ENCODE peak calls at places on chromosomes 5 and 9, in seven cellular contexts. K is A549; I is spleen; H is right cardiac atrium; X is AG04450; P is heart right ventricle; J is CD8-positive, alpha-beta memory T cell. O is an unnamed sample.

GRCh38 chr5:134139891-134140469 is 25.5 kb downstream of the TCF7 start:
- DNase-seq in K (no peak), I (peak), H (no peak), J (peak), P (no peak), X (no peak), O (no peak)

GRCh38 chr5:43301653-43302091 is 11.5 kb downstream of the HMGCS1 start:
- DNase-seq in H (no peak), X (no peak), P (no peak), J (no peak), K (no peak), I (no peak), O (no peak)

GRCh38 chr5:63555874-63556273 is 406.4 kb downstream of the HTR1A start:
- DNase-seq in K (no peak), H (no peak), X (no peak), J (no peak), P (no peak), I (no peak), O (no peak)

GRCh38 chr5:75072066-75072465 is 19.7 kb upstream of the GCNT4 start:
- DNase-seq in I (no peak), H (no peak), K (no peak), X (no peak), P (no peak), J (no peak), O (no peak)

GRCh38 chr5:53817183-53817582 is 256.7 kb downstream of the NDUFS4 start:
- DNase-seq in P (no peak), J (no peak), H (no peak), K (no peak), X (no peak), I (no peak), O (no peak)

GRCh38 chr5:174692381-174692780 is 32.0 kb upstream of the MSX2 start:
- DNase-seq in H (no peak), K (no peak), I (no peak), J (no peak), P (no peak), X (no peak), O (no peak)

GRCh38 chr9:109270971-109271900 is 49.6 kb downstream of the EPB41L4B start:
- DNase-seq in K (no peak), P (no peak), J (no peak), I (no peak), H (no peak), X (no peak), O (no peak)

GRCh38 chr9:70601000-70601929 is 186.8 kb upstream of the KLF9 start:
- DNase-seq in J (no peak), H (peak), K (no peak), X (peak), P (peak), I (peak), O (no peak)

GRCh38 chr5:139207302-139208000 is 9.3 kb upstream of the SIL1 start:
- DNase-seq in K (no peak), I (no peak), P (no peak), X (no peak), H (no peak), J (no peak), O (no peak)

GRCh38 chr9:84921175-84921574 is 251.6 kb downstream of the NTRK2 start:
- DNase-seq in P (no peak), X (no peak), K (no peak), H (no peak), J (no peak), I (no peak), O (no peak)

GRCh38 chr9:114507726-114508125 is 2.5 kb upstream of the WHRN start:
- DNase-seq in H (no peak), J (no peak), P (no peak), I (no peak), K (no peak), X (no peak), O (peak)

GRCh38 chr5:172168311-172168710 is 19.7 kb downstream of the STK10 start:
- DNase-seq in K (no peak), I (no peak), P (no peak), H (no peak), X (no peak), J (no peak), O (no peak)

GRCh38 chr5:75200776-75201175 is 35.9 kb downstream of the ANKRD31 start:
- DNase-seq in P (no peak), H (no peak), I (no peak), K (no peak), J (no peak), X (no peak), O (no peak)

GRCh38 chr9:76377791-76378190 is 16.4 kb downstream of the RFK start:
- DNase-seq in J (no peak), P (no peak), K (no peak), X (no peak), H (no peak), I (no peak), O (no peak)

GRCh38 chr9:76373777-76374474 is 20.3 kb downstream of the RFK start:
- DNase-seq in P (no peak), I (no peak), K (no peak), H (no peak), X (no peak), J (no peak), O (no peak)

GRCh38 chr9:76373173-76373771 is 21.0 kb downstream of the RFK start:
- DNase-seq in J (no peak), P (peak), X (peak), K (peak), I (no peak), H (peak), O (no peak)

GRCh38 chr9:76372345-76372744 is 21.9 kb downstream of the RFK start:
- DNase-seq in I (no peak), J (no peak), K (no peak), P (no peak), X (no peak), H (no peak), O (no peak)

DNA sequence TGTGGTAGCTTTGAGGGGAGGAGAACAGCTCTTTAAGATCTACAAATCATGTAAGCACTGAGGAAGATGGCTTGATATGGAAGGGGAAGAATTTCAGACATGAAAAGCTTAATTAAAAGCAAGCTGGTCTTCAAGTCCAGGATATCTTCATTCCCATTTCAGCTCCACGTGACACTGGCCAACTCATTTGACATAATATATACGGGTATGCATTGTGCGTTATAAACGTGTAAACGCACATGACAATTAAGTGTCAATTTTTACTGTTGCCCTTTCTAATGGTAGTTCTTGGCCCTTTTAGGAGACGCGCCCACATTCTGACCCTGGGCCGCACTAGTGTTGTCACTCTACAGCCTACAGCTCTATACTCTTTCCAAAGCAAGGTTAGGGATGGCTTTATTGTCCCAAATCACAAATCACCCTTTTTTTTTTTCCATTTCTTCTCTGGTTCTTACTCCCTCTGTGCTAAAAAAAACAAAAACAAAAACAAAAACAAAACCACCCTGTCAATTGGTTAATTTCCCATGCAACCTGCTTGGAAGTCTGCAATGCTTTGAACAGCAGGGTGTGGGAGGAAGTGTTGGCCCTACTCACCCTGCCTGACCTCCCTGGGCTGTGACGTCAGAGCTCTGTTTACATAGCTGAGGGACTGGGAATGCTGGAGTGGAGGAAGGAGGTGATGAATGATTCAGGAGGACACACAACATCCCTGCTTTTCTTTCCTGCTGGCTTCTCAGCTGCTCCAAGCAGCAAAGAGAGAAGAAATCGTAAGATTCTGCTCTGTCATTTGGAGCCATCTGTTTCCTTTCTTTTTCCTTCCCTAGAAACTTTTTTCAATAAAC is 19.3 kb downstream of the RFK start:
- DNase-seq in K (peak), X (peak), P (peak), I (no peak), J (no peak), H (peak), O (no peak)
- H3K27ac ChIP-seq in K (peak), X (no peak), P (peak), I (no peak), J (no peak), H (no peak), O (no peak)

DNA sequence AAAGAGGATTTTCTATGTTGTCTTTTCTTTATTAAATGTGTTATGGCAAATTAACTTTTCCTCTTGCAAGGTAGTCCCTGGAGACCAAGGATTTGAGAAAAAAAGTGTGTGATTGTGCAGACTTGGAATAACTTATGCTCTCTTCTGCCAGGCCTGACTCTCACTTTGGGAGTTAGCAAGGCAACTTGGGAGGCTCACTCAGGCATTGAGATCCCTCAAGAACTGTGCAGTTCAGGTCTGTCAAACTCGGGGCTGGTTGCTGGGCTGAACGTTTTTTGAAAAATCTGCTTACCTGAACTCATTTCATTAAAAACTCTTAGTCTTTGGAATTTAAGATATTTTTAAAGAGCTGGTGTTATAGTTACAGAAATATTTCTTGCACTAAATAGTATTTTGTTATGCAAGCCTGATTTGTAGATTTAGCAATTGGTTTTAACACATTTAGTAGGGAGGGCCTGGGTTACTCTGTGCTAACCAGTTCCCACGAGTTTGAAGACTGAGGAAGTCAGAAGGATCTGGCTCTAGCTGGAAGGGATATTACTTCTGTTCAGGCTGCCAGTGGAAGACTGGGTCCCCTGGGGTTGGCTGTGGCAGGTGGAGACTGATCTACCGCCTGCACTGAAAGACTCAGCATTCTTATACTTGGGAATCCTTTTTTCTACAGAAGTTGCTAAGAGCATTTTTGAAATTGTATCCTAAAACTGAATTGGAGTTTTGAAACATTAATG is 150.4 kb upstream of the PCSK5 start:
- DNase-seq in K (no peak), J (no peak), I (no peak), P (no peak), H (peak), X (no peak), O (no peak)
- H3K4me3 ChIP-seq in K (no peak), J (no peak), I (no peak), P (no peak), H (no peak), X (no peak), O (no peak)

DNA sequence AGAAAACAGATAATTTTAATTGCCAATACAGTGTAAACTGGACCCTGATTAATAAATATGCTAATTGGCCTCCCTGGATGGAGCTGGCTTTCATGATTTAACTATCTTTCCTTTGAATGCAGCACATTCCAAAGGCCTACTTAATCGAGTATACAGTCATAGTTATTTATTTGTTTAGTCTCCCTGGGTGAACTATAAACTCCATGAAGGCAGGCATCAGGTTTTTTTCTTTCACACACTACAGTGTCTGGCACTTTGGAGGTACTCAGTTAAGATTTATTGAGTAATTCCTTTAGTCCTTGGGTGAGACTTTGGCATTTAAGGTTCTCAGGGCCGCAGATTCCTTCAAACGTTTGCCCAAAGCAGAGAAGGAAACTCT is 20.4 kb downstream of the RUSC2 start:
- DNase-seq in X (no peak), H (no peak), K (no peak), J (no peak), P (no peak), I (no peak), O (no peak)
- H3K27ac ChIP-seq in X (peak), H (peak), K (peak), J (no peak), P (peak), I (peak), O (no peak)

DNA sequence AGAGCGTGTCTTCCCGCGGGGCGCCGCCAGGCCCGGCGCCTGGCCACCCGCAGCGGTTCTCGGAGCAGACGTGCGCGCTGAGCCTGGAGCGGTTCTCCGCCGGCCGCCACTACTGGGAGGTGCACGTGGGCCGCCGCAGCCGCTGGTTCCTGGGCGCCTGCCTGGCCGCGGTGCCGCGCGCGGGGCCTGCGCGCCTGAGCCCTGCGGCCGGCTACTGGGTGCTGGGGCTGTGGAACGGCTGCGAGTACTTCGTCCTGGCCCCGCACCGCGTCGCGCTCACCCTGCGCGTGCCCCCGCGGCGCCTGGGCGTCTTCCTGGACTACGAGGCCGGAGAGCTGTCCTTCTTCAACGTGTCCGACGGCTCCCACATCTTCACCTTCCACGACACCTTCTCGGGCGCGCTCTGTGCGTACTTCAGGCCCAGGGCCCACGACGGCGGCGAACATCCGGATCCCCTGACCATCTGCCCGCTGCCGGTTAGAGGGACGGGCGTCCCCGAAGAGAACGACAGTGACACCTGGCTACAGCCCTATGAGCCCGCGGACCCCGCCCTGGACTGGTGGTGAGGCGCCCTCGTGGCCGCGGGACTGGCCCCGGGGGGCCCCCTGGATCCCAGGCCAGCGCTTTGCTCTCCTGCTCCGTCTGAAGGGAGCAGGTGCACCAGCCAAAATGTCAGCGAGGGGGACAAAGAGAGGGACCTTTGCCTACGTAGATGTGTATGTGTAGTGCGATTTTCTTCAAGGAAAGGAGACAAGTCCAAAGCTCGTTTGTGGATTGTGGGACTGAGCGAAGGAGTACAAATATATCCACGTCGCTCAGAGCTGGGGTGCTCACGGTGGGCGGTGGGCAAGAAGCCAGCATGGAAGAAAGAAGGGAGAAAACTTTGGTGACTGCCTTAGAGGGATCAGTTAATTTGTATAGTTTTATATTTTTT is 19.5 kb downstream of the BTNL9 start:
- DNase-seq in P (no peak), I (no peak), X (no peak), H (no peak), J (no peak), K (no peak), O (no peak)
- H3K4me3 ChIP-seq in P (no peak), I (no peak), X (no peak), H (no peak), J (no peak), K (no peak), O (no peak)

GRCh38 chr9:121121582-121122087 is 46.9 kb downstream of the CNTRL start:
- DNase-seq in H (peak), J (peak), P (peak), X (peak), I (peak), K (peak), O (peak)

GRCh38 chr9:121125590-121125989 is 50.8 kb downstream of the CNTRL start:
- DNase-seq in H (no peak), K (no peak), P (no peak), X (no peak), I (no peak), J (no peak), O (no peak)

GRCh38 chr9:121123816-121124536 is 49.2 kb downstream of the CNTRL start:
- DNase-seq in J (no peak), X (no peak), I (no peak), K (no peak), P (no peak), H (no peak), O (peak)

GRCh38 chr9:121120386-121120785 is 45.6 kb downstream of the CNTRL start:
- DNase-seq in H (no peak), J (no peak), X (no peak), I (no peak), K (no peak), P (no peak), O (no peak)

DNA sequence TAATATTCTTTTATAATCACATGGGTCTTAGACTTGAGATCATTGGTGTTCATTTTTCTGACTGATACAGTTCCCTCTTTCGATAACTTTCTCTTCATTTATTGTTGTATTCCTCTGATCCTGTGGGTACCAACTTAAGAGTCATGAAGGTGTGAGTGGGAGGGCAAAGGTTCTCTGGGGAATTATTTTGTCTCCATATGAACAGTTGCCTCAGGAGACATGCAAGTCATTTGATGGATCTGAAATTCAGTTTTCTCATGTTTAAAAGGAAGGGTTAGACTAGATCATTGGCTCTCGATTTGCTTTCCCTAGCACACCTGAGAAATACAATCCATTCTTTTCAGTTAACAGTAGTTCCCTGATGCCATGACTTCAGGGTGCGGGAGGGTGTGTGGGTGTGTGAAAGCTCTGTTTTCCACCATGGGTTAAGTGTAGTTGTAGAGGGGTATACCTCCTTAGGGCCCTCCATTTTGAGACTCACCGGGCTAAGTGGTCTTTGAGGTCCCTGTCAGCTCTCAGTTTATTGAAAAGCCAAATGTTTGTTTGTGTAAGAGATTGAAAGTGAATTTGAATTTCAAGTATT is 47.8 kb downstream of the CNTRL start:
- DNase-seq in X (no peak), P (no peak), H (no peak), K (no peak), I (no peak), J (no peak), O (peak)
- H3K27ac ChIP-seq in X (no peak), P (no peak), H (no peak), K (peak), I (peak), J (peak), O (peak)

O was measured in naive thymus-derived CD4-positive, alpha-beta T cell.